ENCODE peak calls at places on chromosome 1, in ten cellular contexts. Y is ascending aorta, U is lung, K is breast epithelium, W is cardiac fibroblast, C is endothelial cell, Z is IMR-90, T is fibroblast of mammary gland, G is mesothelial cell of epicardium, B is body of pancreas. M is an unnamed sample.

GRCh38 chr1:203744008-203744972 is 20.7 kb upstream of the LAX1 start:
- DNase-seq in Y (peak; percentile 77), U (peak; percentile 36), K (peak; percentile 80), W (peak; percentile 17), C (no peak), Z (peak; percentile 32), T (peak; percentile 46), G (no peak), B (no peak), M (no peak)

GRCh38 chr1:42211224-42211623 is 46.7 kb upstream of the GUCA2A start:
- DNase-seq in Y (no peak), U (no peak), K (no peak), W (peak; percentile 65), C (no peak), Z (peak; percentile 69), T (peak; percentile 73), G (no peak), B (no peak), M (peak; percentile 31)

GRCh38 chr1:54835131-54835898 is 34.2 kb upstream of the TTC22 start:
- DNase-seq in Y (peak; percentile 16), U (no peak), K (no peak), W (no peak), C (no peak), Z (no peak), T (no peak), G (peak; percentile 14), B (no peak), M (no peak)

GRCh38 chr1:14183312-14183711 is 415.2 kb upstream of the KAZN start:
- DNase-seq in Y (no peak), U (no peak), K (no peak), W (no peak), C (no peak), Z (no peak), T (no peak), G (no peak), B (no peak), M (no peak)

GRCh38 chr1:244325056-244325764 is 126.5 kb downstream of the ADSS2 start:
- DNase-seq in Y (no peak), U (peak; percentile 30), K (peak; percentile 32), W (peak; percentile 34), C (no peak), Z (peak; percentile 47), T (no peak), G (no peak), B (no peak), M (no peak)

GRCh38 chr1:51304360-51304759 is 26.0 kb downstream of the TTC39A start:
- DNase-seq in Y (no peak), U (no peak), K (no peak), W (no peak), C (no peak), Z (no peak), T (no peak), G (no peak), B (no peak), M (no peak)

GRCh38 chr1:242890211-242890741 is 364.8 kb downstream of the CEP170 start:
- DNase-seq in Y (no peak), U (no peak), K (no peak), W (no peak), C (peak; percentile 83), Z (no peak), T (no peak), G (peak; percentile 78), B (no peak), M (no peak)

GRCh38 chr1:83818916-83819315 is 180.0 kb downstream of the TTLL7 start:
- DNase-seq in Y (no peak), U (no peak), K (no peak), W (peak; percentile 17), C (no peak), Z (peak; percentile 3), T (peak; percentile 56), G (no peak), B (peak; percentile 26), M (peak; percentile 47)

DNA sequence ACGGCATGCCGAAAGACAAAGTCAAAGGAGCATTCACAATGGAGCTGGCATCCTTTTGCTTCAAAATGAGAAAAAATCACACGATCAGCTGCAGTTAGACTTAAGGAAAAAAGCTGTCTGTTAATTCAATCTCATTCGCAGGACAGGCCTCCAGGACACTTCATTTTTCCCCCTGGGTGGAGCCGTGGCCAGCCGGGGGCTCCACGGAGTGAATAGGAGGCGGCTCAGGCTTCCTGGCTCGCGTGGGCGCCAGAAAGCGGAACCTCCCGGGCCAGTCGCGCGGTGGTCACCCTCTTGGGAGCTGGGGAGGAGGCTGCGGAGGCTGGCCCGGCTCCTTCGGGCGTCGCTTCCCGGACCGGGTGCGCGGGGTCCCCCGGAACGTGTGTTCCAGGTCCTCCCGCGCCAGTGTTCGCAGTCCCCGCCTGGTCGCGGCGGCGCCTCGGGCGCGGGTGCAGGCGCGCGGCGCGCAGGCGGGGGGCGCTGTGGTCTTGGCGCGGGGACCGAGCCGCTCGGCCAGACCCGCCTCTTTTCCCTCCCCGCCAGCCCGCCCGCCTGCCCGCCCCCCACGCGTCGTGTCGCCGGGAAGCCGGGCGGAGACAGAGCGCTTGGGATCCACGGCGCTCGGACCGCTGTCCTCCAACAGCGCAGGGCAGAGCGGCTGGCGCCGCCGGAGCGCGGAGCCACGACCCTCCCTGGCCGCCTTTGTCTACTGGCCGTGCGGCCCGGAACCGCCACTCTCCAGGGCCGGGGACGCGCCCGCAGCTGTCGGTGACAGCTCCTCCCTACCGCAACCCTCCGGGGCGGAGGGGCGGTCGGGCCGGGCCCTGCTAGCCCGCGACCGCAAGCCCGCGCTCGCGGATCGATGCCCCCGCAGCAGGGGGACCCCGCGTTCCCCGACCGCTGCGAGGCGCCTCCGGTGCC is at the start of gene RHOU:
- DNase-seq in Y (peak; percentile 85), U (peak; percentile 73), K (peak; percentile 69), W (peak; percentile 34), C (peak; percentile 86), Z (peak; percentile 37), T (peak; percentile 30), G (peak; percentile 89), B (peak; percentile 81), M (no peak)
- TF ChIP-seq CTCF in Y (peak; percentile 36), U (peak; percentile 46), K (no peak), W (no peak), C (peak; percentile 93), Z (peak; percentile 71), T (no peak), G (peak; percentile 88), B (peak; percentile 47), M (peak; percentile 66)

GRCh38 chr1:6560267-6560666 is 5.2 kb downstream of the TAS1R1 start:
- DNase-seq in Y (no peak), U (no peak), K (no peak), W (no peak), C (no peak), Z (no peak), T (no peak), G (no peak), B (no peak), M (no peak)

GRCh38 chr1:6554907-6555778 is at the start of gene TAS1R1:
- DNase-seq in Y (peak; percentile 80), U (peak; percentile 34), K (peak; percentile 31), W (no peak), C (no peak), Z (no peak), T (no peak), G (no peak), B (peak; percentile 40), M (no peak)

GRCh38 chr1:6557597-6557996 is 2.5 kb downstream of the TAS1R1 start:
- DNase-seq in Y (no peak), U (no peak), K (no peak), W (no peak), C (no peak), Z (no peak), T (no peak), G (no peak), B (no peak), M (no peak)

DNA sequence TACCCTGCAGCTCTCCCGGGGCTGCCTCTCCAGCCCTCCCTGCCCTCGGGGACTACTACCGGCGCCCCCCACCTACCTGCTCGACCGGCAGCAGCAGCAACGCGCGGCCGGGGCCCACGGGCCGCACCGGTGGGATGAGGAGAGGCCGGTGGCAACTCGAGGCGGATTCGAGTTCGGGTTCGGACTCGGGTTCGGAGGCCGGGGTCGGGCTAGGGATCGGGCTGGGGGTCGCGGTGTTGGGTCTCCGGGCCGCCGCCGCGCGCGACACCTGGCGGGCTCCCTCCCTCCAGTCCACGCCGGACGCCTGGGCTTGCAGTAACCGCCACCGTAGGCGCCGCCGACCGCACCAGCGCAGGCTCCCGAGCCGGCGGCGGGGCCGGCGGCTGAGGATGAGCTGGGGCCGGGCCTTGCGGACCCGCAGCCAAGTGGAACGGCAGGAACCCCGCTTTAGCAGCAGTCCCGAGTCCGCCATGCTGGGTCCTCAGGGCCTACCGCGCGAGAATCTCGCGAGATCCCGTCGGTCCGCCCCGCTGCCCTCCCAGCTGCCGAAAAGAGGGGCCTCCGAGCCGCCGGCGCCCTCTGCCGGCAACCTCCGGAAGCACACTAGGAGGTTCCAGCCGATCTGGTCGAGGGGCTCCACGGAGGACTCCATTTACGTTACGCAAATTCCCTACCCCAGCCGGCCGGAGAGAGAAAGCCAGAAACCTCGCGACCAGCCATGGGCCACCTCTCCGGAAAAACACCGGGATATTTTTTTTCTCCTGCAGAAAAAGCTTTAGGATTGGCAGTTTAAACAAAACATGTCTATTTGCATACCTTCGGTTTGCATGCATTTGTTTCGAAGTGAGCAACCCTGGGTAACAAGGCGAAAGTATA is at the start of gene NOL9:
- DNase-seq in Y (peak; percentile 96), U (peak; percentile 94), K (peak; percentile 87), W (peak; percentile 92), C (peak; percentile 100), Z (peak; percentile 85), T (peak; percentile 87), G (peak; percentile 98), B (peak; percentile 94), M (peak; percentile 84)
- TF ChIP-seq CTCF in Y (peak; percentile 96), U (peak; percentile 95), K (peak; percentile 91), W (peak; percentile 97), C (peak; percentile 90), Z (peak; percentile 92), T (peak; percentile 76), G (peak; percentile 95), B (peak; percentile 97), M (peak; percentile 97)

GRCh38 chr1:28247603-28248272 is 11.6 kb upstream of the SESN2 start:
- DNase-seq in Y (no peak), U (no peak), K (no peak), W (no peak), C (no peak), Z (no peak), T (no peak), G (no peak), B (no peak), M (no peak)
- TF ChIP-seq CTCF in Y (no peak), U (no peak), K (no peak), W (no peak), C (no peak), Z (no peak), T (no peak), G (no peak), B (no peak), M (no peak)

GRCh38 chr1:3646596-3646995 is 3.3 kb downstream of the WRAP73 start:
- DNase-seq in Y (no peak), U (no peak), K (no peak), W (no peak), C (no peak), Z (no peak), T (no peak), G (no peak), B (no peak), M (no peak)

GRCh38 chr1:3650248-3651010 is 526 bp upstream of the WRAP73 start:
- DNase-seq in Y (no peak), U (no peak), K (no peak), W (no peak), C (no peak), Z (no peak), T (no peak), G (no peak), B (no peak), M (no peak)

GRCh38 chr1:3651939-3652537 is at the start of gene TP73:
- DNase-seq in Y (no peak), U (no peak), K (no peak), W (no peak), C (no peak), Z (no peak), T (no peak), G (no peak), B (no peak), M (no peak)

GRCh38 chr1:3651011-3651938 is 1.0 kb upstream of the TP73 start:
- DNase-seq in Y (no peak), U (no peak), K (no peak), W (peak; percentile 19), C (no peak), Z (no peak), T (no peak), G (no peak), B (no peak), M (no peak)

DNA sequence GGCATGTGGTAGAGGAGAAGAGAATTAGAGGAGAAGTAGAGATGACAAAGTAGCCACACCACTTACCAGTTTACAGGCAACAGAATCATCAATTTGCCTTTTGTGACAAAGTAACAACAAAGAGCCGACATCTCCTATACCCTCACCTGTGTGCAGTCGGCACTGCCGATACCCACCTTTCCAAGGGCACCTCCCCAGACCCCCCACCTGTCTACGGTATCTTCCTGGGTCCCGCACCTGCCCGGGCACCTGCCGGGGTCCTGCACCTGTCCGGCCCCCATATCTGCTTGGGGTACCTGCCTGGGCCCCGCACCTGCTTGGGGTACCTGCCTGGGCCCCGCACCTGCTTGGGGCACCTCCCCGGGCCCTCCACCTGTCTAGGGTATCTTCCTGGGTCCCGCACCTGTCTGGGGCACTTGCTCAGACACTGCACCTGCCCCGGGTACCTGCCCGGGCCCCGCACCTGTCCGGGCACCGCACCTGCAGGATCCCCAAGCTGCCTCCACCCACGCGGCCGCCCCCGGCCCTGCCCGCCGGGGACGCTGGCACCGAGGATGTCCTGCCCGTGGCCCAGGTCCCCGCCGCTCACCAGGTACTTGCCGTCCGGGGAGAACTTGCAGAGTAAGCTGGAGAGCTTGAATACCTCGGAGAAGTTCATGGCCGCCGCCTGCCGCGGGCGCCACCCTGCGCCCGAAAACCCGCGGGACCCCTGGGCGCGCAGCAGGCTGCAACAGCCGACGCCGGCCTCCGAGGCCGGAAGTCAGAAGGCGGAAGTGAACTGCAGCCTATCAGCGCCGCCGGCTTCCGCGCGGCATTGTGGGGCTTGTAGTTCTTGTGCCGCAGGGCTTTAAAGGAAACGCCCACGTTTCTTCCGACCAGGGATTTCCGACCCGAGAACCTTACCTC is at the start of gene WRAP73:
- DNase-seq in Y (peak; percentile 95), U (peak; percentile 90), K (peak; percentile 82), W (peak; percentile 91), C (peak; percentile 87), Z (peak; percentile 89), T (peak; percentile 87), G (peak; percentile 85), B (peak; percentile 87), M (peak; percentile 82)
- TF ChIP-seq CTCF in Y (peak; percentile 10), U (no peak), K (no peak), W (peak; percentile 9), C (no peak), Z (peak; percentile 36), T (no peak), G (no peak), B (no peak), M (peak; percentile 60)